ENCODE peak calls at places on chromosomes 6 and 20, in seven cellular contexts. M is tibial artery, X is stomach, V is cardiac muscle cell, B is prostate gland, P is astrocyte of the spinal cord, R is fibroblast of villous mesenchyme. D is an unnamed sample.

GRCh38 chr6:125888989-125889656 is 67.4 kb upstream of the HINT3 start:
- DNase-seq in M (no peak), X (no peak), V (peak), B (no peak), P (peak), R (peak), D (peak)

GRCh38 chr20:46282669-46283068 is 25.6 kb downstream of the CDH22 start:
- DNase-seq in M (no peak), X (no peak), V (no peak), B (no peak), P (no peak), R (no peak), D (no peak)

GRCh38 chr6:36822506-36823269 is 16.6 kb downstream of the CPNE5 start:
- DNase-seq in M (no peak), X (no peak), V (no peak), B (no peak), P (peak), R (no peak), D (no peak)

GRCh38 chr6:135047324-135047723 is 7.3 kb downstream of the HBS1L start:
- DNase-seq in M (no peak), X (no peak), V (no peak), B (no peak), P (no peak), R (no peak), D (no peak)

GRCh38 chr6:55578537-55579363 is at the start of gene HMGCLL1:
- DNase-seq in M (no peak), X (no peak), V (peak), B (no peak), P (no peak), R (no peak), D (peak)

GRCh38 chr6:19261642-19262041 is 575.5 kb upstream of the ID4 start:
- DNase-seq in M (no peak), X (no peak), V (no peak), B (no peak), P (no peak), R (no peak), D (no peak)

GRCh38 chr20:237918-238317 is 10.9 kb downstream of the DEFB129 start:
- DNase-seq in M (no peak), X (no peak), V (no peak), B (no peak), P (no peak), R (no peak), D (no peak)

GRCh38 chr6:35181933-35182612 is 31.7 kb upstream of the SCUBE3 start:
- DNase-seq in M (peak), X (peak), V (no peak), B (no peak), P (peak), R (peak), D (peak)

GRCh38 chr6:137259349-137259748 is 40.2 kb upstream of the IFNGR1 start:
- DNase-seq in M (no peak), X (no peak), V (no peak), B (no peak), P (no peak), R (no peak), D (no peak)

GRCh38 chr20:58722877-58723627 is 30.5 kb downstream of the NPEPL1 start:
- DNase-seq in M (peak), X (no peak), V (no peak), B (no peak), P (no peak), R (no peak), D (no peak)

GRCh38 chr6:142521791-142522190 is 220.0 kb downstream of the ADGRG6 start:
- DNase-seq in M (no peak), X (no peak), V (no peak), B (no peak), P (no peak), R (no peak), D (no peak)

GRCh38 chr6:142518126-142518525 is 216.3 kb downstream of the ADGRG6 start:
- DNase-seq in M (no peak), X (no peak), V (peak), B (no peak), P (no peak), R (no peak), D (no peak)

GRCh38 chr6:142518761-142519160 is 217.0 kb downstream of the ADGRG6 start:
- DNase-seq in M (no peak), X (no peak), V (no peak), B (no peak), P (no peak), R (no peak), D (no peak)

DNA sequence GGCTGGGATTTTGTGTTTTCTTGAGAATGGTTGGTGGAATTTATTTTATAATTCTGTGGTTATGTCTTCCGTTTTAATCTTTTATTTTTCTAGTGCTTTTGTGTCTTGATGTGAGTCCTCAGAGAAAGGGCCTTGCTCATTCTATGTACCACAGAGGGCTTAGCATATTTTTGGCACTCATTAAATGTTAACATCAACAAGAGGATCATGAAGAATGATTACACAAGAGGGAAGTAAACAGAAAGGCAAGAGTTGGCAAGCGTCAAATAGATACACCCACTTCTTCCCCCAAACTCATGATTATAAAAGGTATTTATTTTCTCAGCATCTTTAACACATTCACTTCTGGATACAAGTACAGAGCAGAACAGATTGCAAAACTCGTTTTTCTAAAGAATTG is 221.7 kb downstream of the ADGRG6 start:
- DNase-seq in M (no peak), X (no peak), V (no peak), B (no peak), P (no peak), R (peak), D (no peak)
- H3K4me3 ChIP-seq in M (no peak), X (no peak), V (no peak), B (no peak), P (no peak), R (no peak), D (no peak)

DNA sequence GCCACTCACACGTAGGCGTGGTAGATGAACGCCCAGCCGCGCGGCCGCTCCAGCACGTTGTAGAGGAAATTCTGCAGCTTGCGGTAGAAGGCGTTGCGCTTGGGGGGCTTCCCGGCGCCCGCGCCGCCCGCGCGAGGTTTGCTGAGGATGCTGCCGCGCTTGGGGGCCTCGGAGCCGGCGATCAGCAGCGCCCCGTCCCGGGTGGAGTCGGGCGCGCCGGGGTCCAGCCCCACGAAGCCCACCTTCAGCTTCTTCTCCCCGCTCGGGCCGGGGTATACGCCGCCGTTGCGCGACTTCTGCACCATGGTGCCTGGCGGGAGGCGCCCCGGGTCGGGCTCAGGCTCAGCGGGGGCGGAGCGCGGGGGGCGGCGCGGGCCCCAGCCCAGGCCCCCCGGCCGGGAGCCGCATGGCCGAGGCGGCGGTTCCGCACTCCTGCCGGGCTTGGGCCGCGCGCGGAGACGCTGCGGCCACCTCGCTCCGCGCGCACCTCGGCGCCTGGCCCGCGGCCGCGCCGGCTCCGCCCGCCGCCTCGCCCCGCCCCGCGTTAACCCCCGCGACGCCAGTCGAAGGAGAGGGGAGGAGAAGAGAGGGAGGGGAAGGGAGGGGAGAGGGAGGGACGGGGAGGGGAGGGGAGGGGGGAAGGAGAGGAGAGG is at the start of gene KCNQ2:
- DNase-seq in M (no peak), X (no peak), V (peak), B (no peak), P (no peak), R (no peak), D (no peak)
- H3K4me3 ChIP-seq in M (no peak), X (peak), V (peak), B (peak), P (no peak), R (no peak), D (no peak)

GRCh38 chr6:118800394-118801071 is 93.4 kb upstream of the ASF1A start:
- DNase-seq in M (peak), X (peak), V (peak), B (peak), P (peak), R (peak), D (peak)
- H3K4me3 ChIP-seq in M (no peak), X (no peak), V (no peak), B (no peak), P (no peak), R (no peak), D (no peak)

GRCh38 chr6:26301638-26302037 is 63.4 kb upstream of the BTN3A2 start:
- DNase-seq in M (no peak), X (no peak), V (no peak), B (no peak), P (no peak), R (no peak), D (no peak)

GRCh38 chr6:26300043-26300331 is 65.0 kb upstream of the BTN3A2 start:
- DNase-seq in M (no peak), X (no peak), V (no peak), B (no peak), P (no peak), R (no peak), D (no peak)

GRCh38 chr6:26300359-26300758 is 64.6 kb upstream of the BTN3A2 start:
- DNase-seq in M (no peak), X (no peak), V (no peak), B (no peak), P (no peak), R (no peak), D (no peak)

GRCh38 chr6:26300828-26301227 is 64.2 kb upstream of the BTN3A2 start:
- DNase-seq in M (no peak), X (no peak), V (no peak), B (no peak), P (no peak), R (no peak), D (no peak)

DNA sequence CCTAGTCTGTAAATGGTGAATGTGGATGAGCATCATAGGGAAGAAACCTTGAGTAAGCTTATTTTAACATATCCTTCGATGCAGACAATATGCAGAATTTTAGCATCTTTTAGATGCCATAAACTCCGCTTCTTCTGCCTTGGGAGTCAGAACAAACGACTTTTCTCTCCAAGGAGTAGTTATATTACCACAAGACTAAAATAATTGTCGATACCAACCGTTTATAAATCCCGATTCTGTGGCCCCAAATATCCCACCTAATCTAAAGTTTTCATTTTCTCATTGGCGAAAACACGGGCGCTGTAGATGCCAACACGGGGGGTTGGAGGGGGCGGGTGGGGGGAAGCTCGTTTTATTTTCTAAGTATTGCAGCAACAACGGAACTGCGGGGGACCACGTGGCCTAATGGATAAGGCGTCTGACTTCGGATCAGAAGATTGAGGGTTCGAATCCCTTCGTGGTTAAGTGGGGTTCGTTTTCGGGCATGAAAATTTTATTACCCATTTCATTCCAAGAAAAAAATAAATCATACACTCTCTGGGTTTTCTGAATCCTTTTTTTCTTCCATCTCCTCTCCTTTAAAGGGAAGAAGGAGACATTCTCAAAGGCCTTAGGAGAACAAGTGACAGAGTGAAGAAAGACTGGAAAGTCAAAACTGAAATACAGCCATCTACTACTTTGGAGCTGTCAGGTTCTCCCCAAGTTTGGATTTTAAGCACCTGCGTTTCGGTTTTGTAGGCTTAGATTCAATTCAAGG is 65.5 kb upstream of the BTN3A2 start:
- DNase-seq in M (no peak), X (no peak), V (no peak), B (no peak), P (no peak), R (no peak), D (no peak)
- H3K4me3 ChIP-seq in M (no peak), X (no peak), V (no peak), B (no peak), P (peak), R (no peak), D (no peak)

DNA sequence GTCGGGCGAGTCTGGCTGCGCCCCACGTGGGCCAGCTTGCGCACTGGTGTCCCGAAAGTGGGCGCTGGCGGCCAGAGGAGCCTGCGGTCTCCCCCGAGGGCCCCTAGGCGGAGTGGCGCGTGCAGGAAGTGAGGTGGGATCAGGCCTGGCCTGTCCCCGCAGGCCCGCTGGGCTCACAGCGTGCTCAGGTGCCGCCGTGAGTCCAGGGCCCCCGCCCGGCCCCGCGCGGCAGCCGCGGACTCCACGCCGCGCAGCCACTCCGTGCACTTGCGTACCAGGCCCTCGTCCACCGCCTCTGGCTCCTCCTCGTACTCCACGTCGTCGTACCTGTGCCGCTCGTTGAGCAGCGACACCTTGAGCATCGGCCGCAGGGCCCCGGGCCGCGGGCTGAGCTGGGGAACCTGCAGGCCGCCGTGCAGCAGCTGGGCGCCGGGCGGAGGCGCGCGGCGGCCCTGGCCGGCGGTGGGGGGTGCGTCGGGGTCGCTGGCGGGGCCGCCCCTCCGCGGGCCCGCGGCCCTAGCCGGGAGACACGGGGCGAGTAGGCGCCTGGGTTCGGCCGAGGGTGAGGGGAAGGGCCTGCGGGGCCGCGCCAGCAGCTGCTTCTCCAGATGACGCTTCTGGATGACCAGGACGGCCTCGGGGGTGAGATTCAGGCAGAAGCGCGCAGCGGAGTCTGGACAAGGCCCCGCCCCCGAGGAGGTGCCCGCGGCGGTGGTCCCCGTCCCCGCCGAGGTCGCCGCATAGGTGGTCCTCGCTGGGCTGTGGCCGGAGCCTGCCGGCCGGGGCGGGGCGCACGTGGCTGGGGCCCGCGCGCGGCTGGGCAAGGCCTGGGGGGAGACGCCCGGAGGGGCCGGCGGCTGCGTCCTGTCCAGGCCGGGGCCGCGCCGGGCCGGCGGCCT is 861 bp downstream of the PRR18 start:
- DNase-seq in M (no peak), X (no peak), V (peak), B (no peak), P (no peak), R (no peak), D (peak)
- H3K4me3 ChIP-seq in M (peak), X (peak), V (peak), B (peak), P (peak), R (no peak), D (no peak)

DNA sequence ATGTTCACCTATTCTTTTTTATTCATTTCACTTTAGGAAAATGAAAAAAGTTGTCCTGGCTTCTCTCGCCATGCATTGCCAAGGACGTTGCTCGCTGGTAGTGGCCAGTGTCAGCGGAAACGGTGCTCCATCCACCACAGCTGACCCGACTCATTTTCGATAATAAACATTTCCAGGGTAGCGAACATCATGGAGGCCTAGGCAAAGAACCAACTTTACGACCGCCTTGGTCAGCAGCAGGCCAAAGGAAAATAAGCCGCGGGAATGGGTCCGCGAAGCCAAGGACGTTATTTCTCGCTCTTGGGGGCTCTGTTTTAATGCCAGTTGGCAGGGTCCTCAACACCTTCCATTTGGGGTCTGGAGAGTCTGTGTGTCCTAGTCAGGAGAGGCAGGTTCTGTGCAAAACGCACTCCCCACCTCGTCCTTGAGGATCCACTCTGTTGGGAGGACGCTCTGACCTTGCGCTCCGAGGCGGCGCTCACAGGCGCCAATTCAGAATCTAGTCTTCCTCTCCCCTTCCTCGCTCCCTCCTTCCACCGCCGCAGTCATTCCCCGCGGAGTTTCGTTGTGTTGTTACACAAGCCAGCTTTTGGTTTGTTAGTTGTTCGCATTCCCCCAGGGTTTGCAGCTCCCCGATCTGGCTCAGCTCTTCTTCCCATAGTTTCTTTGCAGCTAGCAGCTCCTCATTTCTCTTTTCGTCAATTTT is 4.1 kb upstream of the PAX1 start:
- DNase-seq in M (no peak), X (no peak), V (no peak), B (no peak), P (no peak), R (no peak), D (no peak)
- H3K4me3 ChIP-seq in M (no peak), X (no peak), V (no peak), B (no peak), P (no peak), R (no peak), D (no peak)

DNA sequence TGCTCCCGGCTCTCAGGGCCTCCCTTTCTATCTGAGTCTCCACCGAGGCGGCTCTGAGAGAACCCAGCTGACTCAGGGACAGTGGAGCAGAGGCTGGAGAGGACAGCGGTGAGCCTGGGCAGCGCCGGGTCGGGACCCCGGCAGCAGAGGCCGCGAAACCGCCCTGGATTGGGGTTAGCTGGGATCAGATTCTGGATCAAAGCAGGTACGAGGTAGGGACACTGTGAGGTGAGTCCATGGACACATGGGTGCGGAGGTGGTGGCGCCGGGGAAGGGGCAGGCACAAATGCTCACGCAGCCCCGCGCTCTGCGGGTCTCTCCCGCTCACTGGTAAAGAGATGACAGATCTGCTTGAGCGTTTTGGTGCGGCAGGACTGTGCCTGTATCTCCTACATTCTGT is 146.4 kb upstream of the GGTLC1 start:
- DNase-seq in M (no peak), X (no peak), V (no peak), B (no peak), P (no peak), R (no peak), D (no peak)
- H3K4me3 ChIP-seq in M (no peak), X (no peak), V (no peak), B (no peak), P (no peak), R (no peak), D (no peak)

DNA sequence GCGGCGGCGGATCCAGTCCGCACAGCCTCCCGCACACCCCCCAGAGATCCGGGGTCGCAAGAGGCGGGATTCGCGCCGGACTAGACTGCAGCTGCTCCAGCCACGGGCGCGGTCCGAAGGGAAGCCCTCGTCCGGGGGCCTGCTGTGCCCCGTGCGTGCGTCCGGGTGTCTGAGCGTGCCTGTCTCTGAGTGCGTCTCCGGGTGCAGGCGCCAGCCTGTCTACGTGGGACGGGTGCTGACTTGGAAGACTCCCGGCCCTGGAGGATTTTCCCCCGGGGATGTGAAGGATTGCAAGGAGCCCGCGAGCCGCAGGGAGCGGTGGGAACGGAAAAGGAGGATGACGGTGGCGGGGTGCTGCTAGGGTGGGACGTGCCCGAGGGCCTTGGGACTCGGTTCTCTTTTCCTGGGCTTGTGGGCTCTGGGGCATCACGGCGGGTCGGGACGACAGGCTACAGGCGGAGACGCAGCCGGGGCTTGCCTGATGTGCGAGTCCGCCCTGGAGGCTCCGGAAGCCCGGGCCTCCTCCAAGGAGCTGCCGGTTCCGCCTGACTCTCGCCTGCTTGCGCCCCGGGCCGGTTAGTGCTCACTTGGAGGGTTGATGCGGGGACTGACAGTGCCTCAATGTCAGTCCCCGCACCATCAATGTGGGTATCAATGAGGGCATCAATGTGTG is 5.7 kb downstream of the MAFB start:
- DNase-seq in M (peak), X (no peak), V (peak), B (no peak), P (peak), R (no peak), D (peak)
- H3K4me3 ChIP-seq in M (peak), X (peak), V (peak), B (peak), P (peak), R (no peak), D (peak)